ENCODE peak calls at places on chromosomes 6 and 20, in nine cellular contexts. P is activated naive CD4-positive, alpha-beta T cell; I is cardiac fibroblast; F is A549; Z is stromal cell of bone marrow; A is brain microvascular endothelial cell; N is mucosa of gallbladder; R is T-helper 1 cell; T is glutamatergic neuron. M is an unnamed sample.

GRCh38 chr20:44215125-44215524 is 4.6 kb upstream of the OSER1 start:
- DNase-seq in P (peak), I (peak), F (peak), Z (peak), A (peak), N (peak), R (peak), T (peak), M (no peak)

GRCh38 chr20:50270569-50270968 is 79.9 kb downstream of the CEBPB start:
- DNase-seq in P (no peak), I (no peak), F (no peak), Z (no peak), A (no peak), N (no peak), R (no peak), T (no peak), M (no peak)

GRCh38 chr6:30744054-30744805 is at the start of gene IER3:
- DNase-seq in P (peak), I (peak), F (no peak), Z (peak), A (peak), N (peak), R (peak), T (peak), M (no peak)

GRCh38 chr6:35485402-35485877 is 11.4 kb downstream of the TEAD3 start:
- DNase-seq in P (no peak), I (peak), F (no peak), Z (no peak), A (no peak), N (no peak), R (no peak), T (peak), M (no peak)

GRCh38 chr6:82072771-82073170 is 174.8 kb downstream of the IBTK start:
- DNase-seq in P (no peak), I (peak), F (no peak), Z (peak), A (peak), N (no peak), R (no peak), T (no peak), M (no peak)

GRCh38 chr6:36605560-36606391 is 11.6 kb downstream of the SRSF3 start:
- DNase-seq in P (no peak), I (peak), F (no peak), Z (no peak), A (no peak), N (no peak), R (no peak), T (no peak), M (no peak)

GRCh38 chr6:149271348-149272340 is 45.9 kb upstream of the TAB2 start:
- DNase-seq in P (no peak), I (peak), F (no peak), Z (no peak), A (peak), N (peak), R (no peak), T (no peak), M (no peak)

GRCh38 chr6:154534531-154534930 is 24.0 kb upstream of the CNKSR3 start:
- DNase-seq in P (no peak), I (no peak), F (no peak), Z (no peak), A (no peak), N (no peak), R (no peak), T (no peak), M (no peak)

GRCh38 chr6:156645106-156645505 is 132.1 kb upstream of the ARID1B start:
- DNase-seq in P (no peak), I (no peak), F (no peak), Z (peak), A (no peak), N (no peak), R (no peak), T (no peak), M (no peak)